ENCODE peak calls at places on chromosomes 3 and 15, in seven cellular contexts. F is GM12892, Z is HepG2, T is SK-N-SH, Y is H1, N is GM12891, L is K562. U is an unnamed sample.

GRCh38 chr3:132593241-132593949 is 3.7 kb upstream of the ACKR4 start:
- DNase-seq in F (no peak), Z (no peak), T (no peak), Y (no peak), N (no peak), L (no peak), U (no peak)

GRCh38 chr3:155242342-155242741 is 51.1 kb downstream of the STRIT1 start:
- DNase-seq in F (no peak), Z (no peak), T (no peak), Y (no peak), N (no peak), L (no peak), U (no peak)

GRCh38 chr3:55330355-55330754 is 156.8 kb downstream of the WNT5A start:
- DNase-seq in F (no peak), Z (no peak), T (no peak), Y (no peak), N (no peak), L (no peak), U (no peak)

GRCh38 chr3:30643763-30644462 is 37.5 kb downstream of the TGFBR2 start:
- DNase-seq in F (no peak), Z (no peak), T (no peak), Y (no peak), N (no peak), L (no peak), U (no peak)

GRCh38 chr3:154799801-154800200 is 280.3 kb upstream of the MME start:
- DNase-seq in F (no peak), Z (no peak), T (no peak), Y (no peak), N (no peak), L (no peak), U (no peak)

GRCh38 chr3:141305436-141305835 is 62.9 kb upstream of the ZBTB38 start:
- DNase-seq in F (no peak), Z (peak; percentile 24), T (no peak), Y (no peak), N (no peak), L (no peak), U (no peak)

GRCh38 chr3:126911162-126912026 is 71.5 kb upstream of the PLXNA1 start:
- DNase-seq in F (peak; percentile 74), Z (peak; percentile 21), T (no peak), Y (no peak), N (peak; percentile 65), L (peak; percentile 60), U (peak; percentile 98)

GRCh38 chr3:128503751-128504532 is 10.9 kb upstream of the GATA2 start:
- DNase-seq in F (no peak), Z (no peak), T (no peak), Y (no peak), N (no peak), L (no peak), U (no peak)

GRCh38 chr3:53223025-53223424 is 32.8 kb downstream of the TKT start:
- DNase-seq in F (no peak), Z (peak; percentile 20), T (no peak), Y (peak; percentile 46), N (no peak), L (no peak), U (no peak)

GRCh38 chr15:65217526-65218482 is 6.5 kb upstream of the CILP start:
- DNase-seq in F (no peak), Z (no peak), T (no peak), Y (no peak), N (no peak), L (no peak), U (no peak)

GRCh38 chr3:102258666-102259227 is 176.1 kb upstream of the ZPLD1 start:
- DNase-seq in F (no peak), Z (no peak), T (no peak), Y (no peak), N (no peak), L (no peak), U (no peak)

GRCh38 chr3:104992618-104993017 is 374.1 kb upstream of the ALCAM start:
- DNase-seq in F (no peak), Z (no peak), T (peak; percentile 34), Y (no peak), N (no peak), L (no peak), U (no peak)

GRCh38 chr3:150970665-150971327 is 1.7 kb downstream of the CLRN1 start:
- DNase-seq in F (no peak), Z (no peak), T (no peak), Y (no peak), N (no peak), L (no peak), U (no peak)

GRCh38 chr15:70415330-70415884 is 317.7 kb upstream of the TLE3 start:
- DNase-seq in F (no peak), Z (no peak), T (no peak), Y (no peak), N (no peak), L (no peak), U (no peak)

GRCh38 chr15:85403745-85404144 is 23.3 kb downstream of the AKAP13 start:
- DNase-seq in F (no peak), Z (no peak), T (no peak), Y (no peak), N (no peak), L (no peak), U (no peak)

GRCh38 chr3:144341461-144341860 is 369.8 kb downstream of the DIPK2A start:
- DNase-seq in F (no peak), Z (no peak), T (no peak), Y (no peak), N (no peak), L (no peak), U (no peak)

GRCh38 chr3:6425289-6425820 is 435.6 kb upstream of the GRM7 start:
- DNase-seq in F (no peak), Z (no peak), T (no peak), Y (no peak), N (no peak), L (no peak), U (no peak)

GRCh38 chr3:128107809-128108208 is 15.8 kb downstream of the RUVBL1 start:
- DNase-seq in F (no peak), Z (no peak), T (peak; percentile 30), Y (no peak), N (no peak), L (no peak), U (no peak)

GRCh38 chr15:96695426-96695825 is 364.9 kb downstream of the NR2F2 start:
- DNase-seq in F (no peak), Z (no peak), T (no peak), Y (no peak), N (no peak), L (no peak), U (no peak)

GRCh38 chr15:68414591-68414990 is 17.4 kb downstream of the ITGA11 start:
- DNase-seq in F (no peak), Z (no peak), T (no peak), Y (peak; percentile 42), N (no peak), L (no peak), U (no peak)

GRCh38 chr15:47603026-47603425 is 114.3 kb upstream of the SEMA6D start:
- DNase-seq in F (no peak), Z (no peak), T (no peak), Y (no peak), N (no peak), L (no peak), U (no peak)

GRCh38 chr15:83372434-83372873 is 74.7 kb upstream of the SH3GL3 start:
- DNase-seq in F (no peak), Z (no peak), T (no peak), Y (no peak), N (no peak), L (no peak), U (no peak)
- TF ChIP-seq TAF1 in F (no peak), Z (no peak), T (no peak), Y (no peak), N (no peak), L (no peak), U (no peak)

DNA sequence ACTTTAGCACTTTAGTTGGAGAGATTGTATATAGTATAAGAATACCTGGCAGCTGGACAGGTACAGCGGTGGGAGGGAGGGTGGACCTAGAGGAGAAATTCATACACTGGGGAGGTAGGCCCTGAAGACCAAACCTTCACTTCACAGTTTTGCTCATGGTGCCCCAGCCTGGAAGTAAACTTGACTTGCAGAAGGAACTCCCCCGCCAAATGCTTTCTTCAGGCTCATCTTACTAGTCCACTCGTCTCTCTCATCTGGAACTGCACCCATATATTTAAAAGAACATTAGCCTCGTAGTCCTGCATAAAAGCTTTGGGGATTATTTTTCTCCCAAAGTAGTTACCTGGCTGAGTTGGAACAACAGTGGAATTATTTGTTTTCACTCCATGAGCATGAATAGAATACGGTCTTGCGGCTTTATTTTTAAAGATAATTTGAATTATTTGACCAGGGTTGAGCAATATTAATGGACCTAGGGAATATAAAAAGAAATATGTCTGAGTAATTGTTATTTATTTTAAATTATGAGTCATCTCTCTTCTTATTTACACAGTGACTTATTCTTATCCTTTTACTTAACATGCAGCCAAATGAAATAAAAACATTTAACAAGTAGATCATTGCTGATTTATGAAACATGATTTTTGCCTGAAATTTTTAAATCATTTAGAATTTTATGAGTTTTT is 25.5 kb upstream of the CP start:
- DNase-seq in F (no peak), Z (no peak), T (no peak), Y (no peak), N (no peak), L (no peak), U (no peak)
- TF ChIP-seq TAF1 in F (no peak), Z (no peak), T (no peak), Y (no peak), N (no peak), L (no peak), U (no peak)

GRCh38 chr3:178275311-178275710 is 260.9 kb upstream of the KCNMB2 start:
- DNase-seq in F (no peak), Z (no peak), T (no peak), Y (no peak), N (no peak), L (no peak), U (no peak)

GRCh38 chr3:178271740-178272387 is 264.4 kb upstream of the KCNMB2 start:
- DNase-seq in F (no peak), Z (no peak), T (no peak), Y (no peak), N (no peak), L (no peak), U (no peak)

GRCh38 chr3:178277605-178278004 is 258.6 kb upstream of the KCNMB2 start:
- DNase-seq in F (no peak), Z (no peak), T (no peak), Y (no peak), N (no peak), L (no peak), U (no peak)

GRCh38 chr3:178275793-178276192 is 260.4 kb upstream of the KCNMB2 start:
- DNase-seq in F (no peak), Z (no peak), T (no peak), Y (no peak), N (no peak), L (no peak), U (no peak)

DNA sequence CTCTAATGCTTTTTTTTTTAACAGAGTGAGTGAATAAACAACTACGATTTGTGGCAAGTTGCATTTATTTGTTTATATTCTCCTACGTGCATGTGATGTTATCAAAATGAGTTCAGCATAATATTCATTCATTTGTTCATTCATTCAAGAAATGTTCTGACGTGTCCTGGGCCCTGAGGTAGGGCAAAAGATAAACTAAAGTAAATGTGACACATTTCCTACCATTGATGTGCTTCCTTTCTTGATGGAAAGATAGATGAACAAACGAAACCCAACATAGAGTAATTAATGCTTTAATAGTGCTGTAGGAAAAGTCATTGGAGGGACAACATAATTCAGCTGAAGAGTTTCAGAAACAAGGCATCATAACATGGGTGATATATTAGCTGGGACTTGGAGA is 261.5 kb upstream of the KCNMB2 start:
- DNase-seq in F (no peak), Z (no peak), T (no peak), Y (no peak), N (no peak), L (no peak), U (no peak)
- TF ChIP-seq TAF1 in F (no peak), Z (no peak), T (no peak), Y (no peak), N (no peak), L (no peak), U (no peak)

GRCh38 chr3:46881819-46882376 is 4.4 kb downstream of the PTH1R start:
- DNase-seq in F (no peak), Z (no peak), T (peak; percentile 83), Y (peak; percentile 67), N (no peak), L (peak; percentile 86), U (no peak)
- TF ChIP-seq TAF1 in F (no peak), Z (no peak), T (no peak), Y (no peak), N (no peak), L (no peak), U (no peak)

U was measured in GM12878.